ENCODE peak calls at places on chromosomes 7 and 10, in nine cellular contexts. One of them, this sample, is unnamed.

GRCh38 chr10:3484306-3485187 is 300.5 kb downstream of the KLF6 start:
- DNase-seq in cardiac muscle cell: peak
- DNase-seq in A549: no peak
- DNase-seq in pancreas: no peak
- DNase-seq in ovary: no peak
- DNase-seq in BJ: no peak
- DNase-seq in neural crest cell: no peak
- DNase-seq in AG09309: no peak
- DNase-seq in body of pancreas: no peak
- DNase-seq in this sample: no peak

GRCh38 chr10:71213761-71214440 is 1.5 kb downstream of the UNC5B start:
- DNase-seq in BJ: peak
- DNase-seq in A549: peak
- DNase-seq in AG09309: peak
- DNase-seq in ovary: no peak
- DNase-seq in neural crest cell: no peak
- DNase-seq in cardiac muscle cell: peak
- DNase-seq in body of pancreas: peak
- DNase-seq in pancreas: peak
- DNase-seq in this sample: no peak

GRCh38 chr10:5094265-5095205 is at the start of gene AKR1C3:
- DNase-seq in pancreas: peak
- DNase-seq in BJ: no peak
- DNase-seq in neural crest cell: no peak
- DNase-seq in cardiac muscle cell: peak
- DNase-seq in ovary: no peak
- DNase-seq in A549: peak
- DNase-seq in AG09309: peak
- DNase-seq in body of pancreas: peak
- DNase-seq in this sample: no peak

GRCh38 chr7:27774717-27775328 is 34.9 kb downstream of the TAX1BP1 start:
- DNase-seq in pancreas: no peak
- DNase-seq in AG09309: no peak
- DNase-seq in body of pancreas: no peak
- DNase-seq in neural crest cell: no peak
- DNase-seq in A549: peak
- DNase-seq in ovary: no peak
- DNase-seq in cardiac muscle cell: peak
- DNase-seq in BJ: no peak
- DNase-seq in this sample: no peak

GRCh38 chr7:28980504-28981281 is 22.6 kb upstream of the TRIL start:
- DNase-seq in A549: no peak
- DNase-seq in pancreas: no peak
- DNase-seq in neural crest cell: no peak
- DNase-seq in body of pancreas: no peak
- DNase-seq in BJ: no peak
- DNase-seq in ovary: no peak
- DNase-seq in AG09309: no peak
- DNase-seq in cardiac muscle cell: peak
- DNase-seq in this sample: no peak

GRCh38 chr10:13614530-13615332 is 28.0 kb downstream of the PRPF18 start:
- DNase-seq in BJ: peak
- DNase-seq in cardiac muscle cell: no peak
- DNase-seq in AG09309: peak
- DNase-seq in ovary: no peak
- DNase-seq in neural crest cell: no peak
- DNase-seq in pancreas: no peak
- DNase-seq in A549: peak
- DNase-seq in body of pancreas: no peak
- DNase-seq in this sample: no peak

GRCh38 chr7:83130623-83131545 is 31.8 kb downstream of the PCLO start:
- DNase-seq in A549: no peak
- DNase-seq in cardiac muscle cell: no peak
- DNase-seq in AG09309: no peak
- DNase-seq in body of pancreas: no peak
- DNase-seq in neural crest cell: no peak
- DNase-seq in BJ: no peak
- DNase-seq in ovary: no peak
- DNase-seq in pancreas: peak
- DNase-seq in this sample: no peak

GRCh38 chr10:90313548-90314325 is 544.1 kb downstream of the HTR7 start:
- DNase-seq in body of pancreas: no peak
- DNase-seq in BJ: no peak
- DNase-seq in cardiac muscle cell: no peak
- DNase-seq in ovary: no peak
- DNase-seq in A549: no peak
- DNase-seq in AG09309: no peak
- DNase-seq in neural crest cell: no peak
- DNase-seq in pancreas: no peak
- DNase-seq in this sample: no peak

GRCh38 chr10:84140036-84140379 is 699 bp downstream of the GHITM start:
- DNase-seq in neural crest cell: no peak
- DNase-seq in cardiac muscle cell: peak
- DNase-seq in pancreas: peak
- DNase-seq in BJ: no peak
- DNase-seq in body of pancreas: peak
- DNase-seq in ovary: no peak
- DNase-seq in A549: peak
- DNase-seq in AG09309: no peak
- DNase-seq in this sample: peak

GRCh38 chr7:22220947-22221346 is 136.0 kb downstream of the RAPGEF5 start:
- DNase-seq in A549: no peak
- DNase-seq in body of pancreas: no peak
- DNase-seq in neural crest cell: no peak
- DNase-seq in BJ: no peak
- DNase-seq in ovary: no peak
- DNase-seq in cardiac muscle cell: peak
- DNase-seq in pancreas: no peak
- DNase-seq in AG09309: no peak
- DNase-seq in this sample: no peak

GRCh38 chr7:28608766-28609165 is 196.4 kb downstream of the CREB5 start:
- DNase-seq in body of pancreas: no peak
- DNase-seq in cardiac muscle cell: peak
- DNase-seq in BJ: no peak
- DNase-seq in ovary: no peak
- DNase-seq in neural crest cell: no peak
- DNase-seq in pancreas: no peak
- DNase-seq in AG09309: no peak
- DNase-seq in A549: no peak
- DNase-seq in this sample: no peak

GRCh38 chr7:6159524-6160011 is 112.9 kb downstream of the CYTH3 start:
- DNase-seq in pancreas: no peak
- DNase-seq in ovary: no peak
- DNase-seq in body of pancreas: no peak
- DNase-seq in AG09309: no peak
- DNase-seq in A549: no peak
- DNase-seq in BJ: no peak
- DNase-seq in neural crest cell: no peak
- DNase-seq in cardiac muscle cell: no peak
- DNase-seq in this sample: no peak

GRCh38 chr7:95874541-95875265 is 102.3 kb downstream of the DYNC1I1 start:
- DNase-seq in neural crest cell: no peak
- DNase-seq in AG09309: no peak
- DNase-seq in ovary: no peak
- DNase-seq in cardiac muscle cell: no peak
- DNase-seq in pancreas: no peak
- DNase-seq in body of pancreas: no peak
- DNase-seq in A549: no peak
- DNase-seq in BJ: no peak
- DNase-seq in this sample: no peak

GRCh38 chr10:46319383-46319782 is 32.6 kb downstream of the ANTXRL start:
- DNase-seq in BJ: no peak
- DNase-seq in cardiac muscle cell: no peak
- DNase-seq in ovary: no peak
- DNase-seq in pancreas: no peak
- DNase-seq in A549: no peak
- DNase-seq in body of pancreas: no peak
- DNase-seq in AG09309: no peak
- DNase-seq in neural crest cell: no peak
- DNase-seq in this sample: no peak

GRCh38 chr7:45968312-45968711 is 47.2 kb upstream of the IGFBP3 start:
- DNase-seq in ovary: no peak
- DNase-seq in pancreas: no peak
- DNase-seq in neural crest cell: no peak
- DNase-seq in body of pancreas: no peak
- DNase-seq in cardiac muscle cell: no peak
- DNase-seq in A549: no peak
- DNase-seq in AG09309: no peak
- DNase-seq in BJ: no peak
- DNase-seq in this sample: no peak

DNA sequence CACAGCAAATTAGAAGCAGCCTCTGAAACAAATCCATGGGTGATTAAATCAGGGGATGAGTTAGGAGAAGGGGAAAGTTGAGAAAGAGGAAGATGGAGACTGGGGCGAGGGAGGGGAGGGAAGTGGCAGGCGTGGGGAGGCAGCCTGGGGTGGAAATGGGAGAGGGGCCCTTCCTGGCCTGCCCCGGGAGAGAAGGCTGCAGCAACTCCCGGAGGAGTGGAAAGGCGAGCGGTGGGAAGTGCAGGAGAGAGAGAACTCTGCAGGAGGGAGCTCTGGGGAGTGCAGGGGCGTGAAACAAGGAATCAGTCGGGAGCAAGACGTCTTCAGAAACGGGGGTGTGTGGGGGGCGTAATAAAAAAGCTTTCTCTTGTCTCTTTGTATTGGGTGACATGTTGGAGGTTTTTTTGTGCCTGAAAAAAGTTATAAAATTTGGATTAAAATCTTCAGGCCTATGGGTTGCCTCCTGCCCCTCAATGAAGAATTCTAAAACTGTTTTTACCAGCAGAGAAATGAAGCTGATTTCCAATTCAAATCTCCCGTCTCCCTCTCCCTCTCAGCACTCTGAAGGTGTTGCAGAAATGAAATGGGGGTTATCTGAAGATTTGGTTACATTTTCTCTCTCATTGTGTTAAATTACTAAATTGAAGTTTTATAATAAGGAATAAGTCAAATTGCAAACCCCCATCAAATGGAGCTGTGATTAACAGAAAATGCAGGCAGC is 4.7 kb upstream of the UNCX start:
- DNase-seq in neural crest cell: no peak
- DNase-seq in body of pancreas: no peak
- DNase-seq in AG09309: no peak
- DNase-seq in pancreas: no peak
- DNase-seq in ovary: no peak
- DNase-seq in A549: no peak
- DNase-seq in BJ: no peak
- DNase-seq in cardiac muscle cell: no peak
- DNase-seq in this sample: no peak
- TF ChIP-seq CTCF in neural crest cell: no peak
- TF ChIP-seq CTCF in body of pancreas: no peak
- TF ChIP-seq CTCF in AG09309: no peak
- TF ChIP-seq CTCF in pancreas: no peak
- TF ChIP-seq CTCF in ovary: no peak
- TF ChIP-seq CTCF in A549: no peak
- TF ChIP-seq CTCF in BJ: no peak
- TF ChIP-seq CTCF in cardiac muscle cell: no peak
- TF ChIP-seq CTCF in this sample: no peak

DNA sequence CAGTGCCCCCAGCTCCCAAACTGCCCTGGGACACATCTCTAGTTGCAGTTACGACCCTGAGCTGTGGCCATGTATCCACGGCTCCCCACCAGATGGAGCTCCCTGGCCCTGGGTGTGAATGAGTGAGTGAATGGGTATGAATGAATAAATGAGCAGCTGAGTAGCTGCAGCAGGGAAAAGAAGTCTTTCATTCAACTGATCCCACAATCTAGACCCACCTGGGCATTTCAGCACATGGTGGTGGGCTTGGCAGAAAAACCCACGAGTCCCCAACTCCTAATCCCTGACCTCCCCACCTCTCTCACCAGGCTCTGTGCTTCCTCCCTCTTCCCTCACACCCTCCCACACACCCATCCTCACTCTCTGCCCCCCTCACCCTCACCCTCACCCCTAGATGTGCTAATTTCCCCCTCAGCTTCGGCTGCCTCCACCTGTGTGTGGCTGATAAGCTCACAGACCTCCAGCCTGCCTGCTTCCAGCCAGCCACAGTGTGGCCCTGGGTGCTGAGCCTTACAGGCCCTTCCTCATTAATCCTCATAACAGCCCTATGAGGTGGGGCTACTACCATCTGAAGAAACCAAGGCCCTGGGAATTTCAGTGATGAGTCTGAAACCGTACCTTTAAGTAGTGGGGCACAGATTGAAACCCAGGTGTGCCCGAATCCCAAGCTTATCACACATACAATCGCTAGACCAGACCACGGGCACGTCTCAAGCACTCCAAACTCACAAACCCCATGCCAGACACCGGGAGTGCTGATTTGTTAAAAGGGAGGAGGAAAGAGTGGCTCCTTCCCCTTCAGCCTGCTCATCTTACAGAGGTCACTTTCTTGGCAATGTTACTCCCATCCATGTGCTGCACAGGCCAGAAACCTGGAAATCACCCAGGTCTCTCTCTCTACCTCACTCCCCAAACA is 2.2 kb upstream of the ATP6V1F start:
- DNase-seq in ovary: no peak
- DNase-seq in BJ: no peak
- DNase-seq in AG09309: no peak
- DNase-seq in pancreas: no peak
- DNase-seq in cardiac muscle cell: peak
- DNase-seq in A549: no peak
- DNase-seq in body of pancreas: no peak
- DNase-seq in neural crest cell: no peak
- DNase-seq in this sample: no peak
- TF ChIP-seq CTCF in ovary: no peak
- TF ChIP-seq CTCF in BJ: peak
- TF ChIP-seq CTCF in AG09309: peak
- TF ChIP-seq CTCF in pancreas: no peak
- TF ChIP-seq CTCF in cardiac muscle cell: peak
- TF ChIP-seq CTCF in A549: no peak
- TF ChIP-seq CTCF in body of pancreas: no peak
- TF ChIP-seq CTCF in neural crest cell: no peak
- TF ChIP-seq CTCF in this sample: no peak

GRCh38 chr10:103367782-103368518 is at the start of gene TAF5:
- DNase-seq in ovary: peak
- DNase-seq in AG09309: peak
- DNase-seq in body of pancreas: peak
- DNase-seq in cardiac muscle cell: peak
- DNase-seq in pancreas: peak
- DNase-seq in BJ: peak
- DNase-seq in A549: peak
- DNase-seq in neural crest cell: peak
- DNase-seq in this sample: peak
- TF ChIP-seq CTCF in ovary: peak
- TF ChIP-seq CTCF in AG09309: no peak
- TF ChIP-seq CTCF in body of pancreas: no peak
- TF ChIP-seq CTCF in cardiac muscle cell: no peak
- TF ChIP-seq CTCF in pancreas: no peak
- TF ChIP-seq CTCF in BJ: no peak
- TF ChIP-seq CTCF in A549: no peak
- TF ChIP-seq CTCF in neural crest cell: no peak
- TF ChIP-seq CTCF in this sample: no peak

DNA sequence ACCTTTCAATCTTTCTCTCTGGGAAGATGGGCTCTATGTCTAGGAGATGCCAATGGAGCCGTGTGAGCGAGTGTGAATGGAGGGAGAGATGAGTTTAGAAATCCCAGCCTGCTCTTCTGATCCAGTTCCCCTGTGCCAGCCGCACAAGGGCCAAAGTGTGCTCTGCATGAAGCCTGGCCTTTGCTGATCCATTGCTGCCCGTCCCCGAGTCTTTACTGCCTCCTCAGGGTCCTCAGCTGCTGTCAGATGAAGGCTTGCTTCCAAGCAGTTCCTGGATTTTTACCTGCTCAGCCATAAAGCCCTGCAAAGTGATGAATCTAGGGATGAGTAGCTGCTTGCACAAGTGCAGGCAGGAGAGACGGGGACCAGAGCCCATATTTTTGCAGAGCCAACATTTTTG is 115.9 kb downstream of the ZMIZ1 start:
- DNase-seq in A549: no peak
- DNase-seq in cardiac muscle cell: no peak
- DNase-seq in AG09309: no peak
- DNase-seq in neural crest cell: no peak
- DNase-seq in BJ: no peak
- DNase-seq in pancreas: no peak
- DNase-seq in ovary: no peak
- DNase-seq in body of pancreas: no peak
- DNase-seq in this sample: no peak
- TF ChIP-seq CTCF in A549: no peak
- TF ChIP-seq CTCF in cardiac muscle cell: no peak
- TF ChIP-seq CTCF in AG09309: no peak
- TF ChIP-seq CTCF in neural crest cell: no peak
- TF ChIP-seq CTCF in BJ: no peak
- TF ChIP-seq CTCF in pancreas: no peak
- TF ChIP-seq CTCF in ovary: no peak
- TF ChIP-seq CTCF in body of pancreas: no peak
- TF ChIP-seq CTCF in this sample: no peak

This sample was measured in endothelial cell.